ENCODE peak calls at places on chromosome 11, in ten cellular contexts. J, R, Y, F, E, B, Q, C, M and T are unnamed samples. For H3K27me3 and H3K4me1, the result is how much of the 10 kb centered on the place peaks cover.

GRCh38 chr11:71240865-71241691 is 11.3 kb downstream of the SHANK2 start:
- DNase-seq in R (no peak), B (no peak), F (no peak), E (no peak), Q (peak), Y (peak), M (no peak), J (peak), C (no peak), T (peak)

GRCh38 chr11:18791175-18792065 is at the start of gene PTPN5:
- DNase-seq in J (peak), B (no peak), Q (no peak), M (no peak), Y (peak), R (no peak), C (no peak), F (no peak), E (no peak), T (no peak)

GRCh38 chr11:130602700-130603584 is 154.5 kb downstream of the ADAMTS15 start:
- DNase-seq in Q (no peak), J (no peak), Y (no peak), M (no peak), E (no peak), B (no peak), C (no peak), R (no peak), F (no peak), T (no peak)

GRCh38 chr11:93942176-93942575 is 79.0 kb upstream of the HEPHL1 start:
- DNase-seq in B (no peak), E (no peak), R (no peak), F (no peak), M (no peak), J (no peak), C (no peak), Y (peak), Q (no peak), T (no peak)

GRCh38 chr11:95429376-95429907 is 198.4 kb upstream of the SESN3 start:
- DNase-seq in E (no peak), C (no peak), Q (no peak), F (no peak), Y (peak), B (no peak), M (no peak), R (no peak), J (no peak), T (no peak)

GRCh38 chr11:99534812-99535211 is 514.1 kb downstream of the CNTN5 start:
- DNase-seq in E (no peak), M (no peak), Y (peak), C (no peak), F (no peak), B (no peak), R (no peak), J (no peak), Q (no peak), T (no peak)

GRCh38 chr11:130462931-130463330 is 14.5 kb downstream of the ADAMTS15 start:
- DNase-seq in Y (no peak), E (no peak), B (no peak), F (no peak), Q (no peak), C (no peak), J (no peak), R (no peak), M (no peak), T (no peak)

GRCh38 chr11:114448749-114449484 is 9.7 kb downstream of the REXO2 start:
- DNase-seq in C (no peak), F (no peak), M (no peak), Q (no peak), B (no peak), R (no peak), E (no peak), Y (peak), J (no peak), T (no peak)

GRCh38 chr11:17217395-17217794 is 9.6 kb upstream of the PIK3C2A start:
- DNase-seq in J (no peak), B (no peak), R (no peak), C (no peak), M (no peak), Y (no peak), Q (no peak), F (no peak), E (no peak), T (no peak)

GRCh38 chr11:81007046-81007445 is 1566.2 kb upstream of the TENM4 start:
- DNase-seq in Y (peak), B (no peak), C (no peak), M (no peak), E (no peak), F (no peak), R (no peak), Q (no peak), J (no peak), T (no peak)

GRCh38 chr11:9861860-9862725 is 198.2 kb downstream of the SWAP70 start:
- DNase-seq in J (peak), Q (no peak), R (peak), B (peak), C (no peak), F (peak), M (peak), Y (peak), E (peak), T (peak)

GRCh38 chr11:11243790-11244469 is 109.1 kb downstream of the CSNK2A3 start:
- DNase-seq in B (peak), C (no peak), F (peak), Q (peak), R (no peak), E (peak), M (no peak), Y (no peak), J (peak), T (no peak)

GRCh38 chr11:106162190-106162589 is 84.7 kb downstream of the AASDHPPT start:
- DNase-seq in Q (no peak), E (no peak), R (no peak), M (no peak), F (no peak), C (no peak), Y (no peak), B (no peak), J (no peak), T (no peak)

GRCh38 chr11:69773626-69774353 is 1.4 kb downstream of the FGF4 start:
- DNase-seq in B (no peak), E (no peak), C (no peak), Q (no peak), Y (no peak), F (no peak), M (no peak), R (no peak), J (no peak), T (no peak)

GRCh38 chr11:107719062-107719461 is 7.2 kb upstream of the SLN start:
- DNase-seq in F (no peak), E (no peak), M (peak), B (no peak), Q (no peak), C (no peak), R (no peak), J (no peak), Y (no peak), T (no peak)

GRCh38 chr11:59668188-59668949 is 468 bp downstream of the PATL1 start:
- DNase-seq in Y (peak), J (peak), E (peak), Q (peak), B (peak), C (peak), M (peak), F (no peak), R (no peak), T (peak)

GRCh38 chr11:1223346-1224108 is 661 bp downstream of the MUC5B start:
- DNase-seq in C (no peak), Y (no peak), M (no peak), Q (peak), R (no peak), B (peak), E (no peak), F (no peak), J (no peak), T (no peak)
- H3K27me3 ChIP-seq in C (under half), Y (under half), M (under half), Q (under half), R (under half), B (under half), E (under half), F (under half), J (under half), T (under half)

DNA sequence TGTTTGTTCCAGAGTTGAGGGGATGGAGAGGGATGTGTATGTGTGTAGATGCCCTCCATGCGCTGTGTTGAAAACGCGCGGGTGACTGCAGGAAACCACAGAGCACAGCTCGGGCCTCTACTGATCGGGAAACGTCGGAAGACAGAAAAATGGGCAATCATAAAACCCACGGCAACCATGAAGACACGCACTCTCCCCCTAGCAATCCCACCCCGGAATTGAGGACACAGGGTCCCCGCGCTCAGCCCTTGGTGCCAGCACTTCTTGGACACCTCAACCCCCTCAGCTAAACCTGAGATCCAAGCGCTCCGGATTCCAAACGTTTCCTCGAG is 235 bp upstream of the UQCC3 start:
- DNase-seq in F (no peak), J (no peak), C (peak), M (no peak), B (no peak), E (no peak), Y (no peak), Q (no peak), R (no peak), T (no peak)
- H3K4me1 ChIP-seq in F (under half), J (under half), C (under half), M (under half), B (under half), E (under half), Y (under half), Q (under half), R (under half), T (under half)

DNA sequence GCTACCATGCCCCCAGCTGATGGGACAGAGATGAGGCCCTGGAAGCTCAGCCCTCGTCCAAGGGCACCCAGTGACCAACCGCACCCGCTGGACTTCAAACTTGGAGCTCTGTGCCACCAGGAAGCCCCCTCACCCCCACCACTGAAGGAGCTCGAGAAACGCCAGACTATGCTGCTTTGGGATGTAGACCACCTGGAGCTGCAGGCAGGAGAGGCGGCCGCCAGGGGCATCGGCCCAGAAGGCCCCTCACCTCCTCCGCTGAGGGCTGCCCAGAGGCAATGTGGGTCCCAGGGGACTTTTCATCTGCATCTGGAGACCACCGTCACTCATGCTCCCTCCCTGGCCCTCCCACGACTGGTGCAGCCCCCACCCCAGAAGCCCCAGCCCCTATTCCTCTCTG is 28.3 kb downstream of the CDKN1C start:
- DNase-seq in F (no peak), C (no peak), Y (no peak), M (no peak), B (no peak), J (no peak), R (no peak), Q (no peak), E (no peak), T (no peak)
- H3K27me3 ChIP-seq in F (under half), C (half or more), Y (under half), M (under half), B (under half), J (under half), R (under half), Q (under half), E (under half), T (under half)

DNA sequence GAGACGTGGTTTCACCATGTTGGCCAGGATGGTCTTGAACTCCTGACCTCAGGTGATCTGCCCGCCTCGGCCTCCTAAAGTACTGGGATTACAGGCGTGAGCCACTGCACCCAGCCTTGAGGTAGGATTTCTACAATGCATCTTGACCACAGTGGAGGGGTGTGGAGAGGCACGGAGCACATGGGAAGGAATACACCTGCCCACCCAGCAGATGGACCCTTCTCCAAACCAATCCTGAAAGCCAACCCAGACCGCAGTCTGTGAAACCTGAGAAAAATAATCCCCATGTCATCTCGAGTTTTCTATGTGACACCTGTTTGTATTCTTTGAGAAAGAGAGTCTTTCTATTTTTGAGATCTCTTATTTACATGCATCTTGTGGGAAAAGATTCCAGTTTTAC is 32.5 kb downstream of the LGR4 start:
- DNase-seq in F (no peak), Q (no peak), E (no peak), Y (no peak), M (no peak), R (no peak), B (no peak), J (no peak), C (no peak), T (no peak)
- H3K4me1 ChIP-seq in F (under half), Q (under half), E (under half), Y (under half), M (under half), R (under half), B (under half), J (under half), C (under half), T (under half)

GRCh38 chr11:68651208-68651984 is 32.9 kb upstream of the GAL start:
- DNase-seq in F (no peak), C (no peak), Y (no peak), Q (no peak), E (no peak), J (peak), B (no peak), R (no peak), M (no peak), T (no peak)

GRCh38 chr11:68651985-68652682 is 32.2 kb upstream of the GAL start:
- DNase-seq in J (no peak), Y (no peak), C (no peak), E (no peak), F (no peak), B (no peak), M (no peak), R (no peak), Q (no peak), T (no peak)

GRCh38 chr11:68649851-68650555 is 34.3 kb upstream of the GAL start:
- DNase-seq in C (no peak), R (no peak), J (no peak), E (no peak), Y (no peak), Q (no peak), M (no peak), B (no peak), F (no peak), T (no peak)

GRCh38 chr11:68652683-68653156 is 31.6 kb upstream of the GAL start:
- DNase-seq in C (no peak), B (no peak), Q (no peak), R (no peak), Y (no peak), J (no peak), M (no peak), F (no peak), E (no peak), T (no peak)

GRCh38 chr11:68650801-68651200 is 33.5 kb upstream of the GAL start:
- DNase-seq in F (no peak), M (no peak), Q (no peak), E (no peak), C (no peak), Y (no peak), B (no peak), J (no peak), R (no peak), T (no peak)
- H3K27me3 ChIP-seq in F (under half), M (under half), Q (under half), E (under half), C (under half), Y (half or more), B (under half), J (under half), R (under half), T (under half)

DNA sequence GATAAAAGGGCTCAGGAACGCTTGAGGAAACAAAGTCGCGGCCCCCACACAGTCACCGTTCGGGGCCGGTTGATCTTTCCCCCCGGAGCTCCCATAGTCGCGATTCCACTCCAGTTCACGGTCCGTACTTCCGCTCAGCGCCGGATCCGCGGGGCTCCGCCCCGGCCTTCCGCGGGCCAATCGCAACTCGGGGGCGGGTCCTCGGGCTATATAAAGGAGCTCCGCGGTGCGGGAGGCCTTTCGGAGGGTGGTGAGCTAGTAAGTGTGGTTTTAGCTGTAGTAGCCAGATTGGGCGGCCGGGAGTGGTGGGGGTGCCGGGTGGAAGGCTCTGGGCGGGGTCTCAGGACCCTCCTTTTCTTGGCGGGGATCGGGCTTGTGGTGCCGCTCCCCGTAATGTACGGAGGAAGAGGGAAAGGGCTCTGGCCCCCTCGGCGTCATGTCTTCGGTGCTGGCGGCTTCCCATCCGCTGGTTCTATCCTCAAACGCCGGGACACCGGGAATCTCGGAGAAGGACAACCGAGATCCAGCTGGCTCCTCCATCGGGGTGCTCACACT is at the start of the genes C11orf98 and CSKMT:
- DNase-seq in E (peak), Y (peak), B (peak), F (peak), R (peak), Q (peak), C (peak), M (peak), J (peak), T (peak)
- H3K4me1 ChIP-seq in E (under half), Y (under half), B (under half), F (under half), R (under half), Q (under half), C (under half), M (under half), J (under half), T (under half)

GRCh38 chr11:726278-726915 is 20.4 kb downstream of the EPS8L2 start:
- DNase-seq in F (no peak), Q (peak), R (no peak), M (peak), E (peak), Y (peak), J (peak), C (no peak), B (peak), T (peak)
- H3K27me3 ChIP-seq in F (under half), Q (under half), R (under half), M (under half), E (under half), Y (under half), J (under half), C (under half), B (under half), T (under half)

GRCh38 chr11:65895482-65895981 is 4.7 kb downstream of the FOSL1 start:
- DNase-seq in Q (no peak), E (no peak), J (no peak), C (no peak), Y (no peak), F (no peak), B (no peak), R (no peak), M (no peak), T (no peak)
- H3K4me1 ChIP-seq in Q (under half), E (under half), J (under half), C (under half), Y (half or more), F (half or more), B (under half), R (half or more), M (under half), T (under half)

GRCh38 chr11:132410383-132410782 is 1040.0 kb downstream of the NTM start:
- DNase-seq in E (no peak), J (no peak), B (no peak), F (no peak), C (no peak), M (no peak), R (no peak), Q (no peak), Y (no peak), T (no peak)

GRCh38 chr11:132408877-132409276 is 1038.5 kb downstream of the NTM start:
- DNase-seq in M (no peak), Q (no peak), J (no peak), R (no peak), C (no peak), E (no peak), F (no peak), B (no peak), Y (no peak), T (no peak)

GRCh38 chr11:132405728-132406127 is 1035.3 kb downstream of the NTM start:
- DNase-seq in J (peak), B (no peak), C (peak), E (no peak), Y (no peak), R (no peak), Q (no peak), F (no peak), M (no peak), T (no peak)

GRCh38 chr11:132414451-132414850 is 1044.0 kb downstream of the NTM start:
- DNase-seq in R (no peak), Q (no peak), J (no peak), B (no peak), F (no peak), Y (no peak), C (no peak), M (no peak), E (no peak), T (no peak)

DNA sequence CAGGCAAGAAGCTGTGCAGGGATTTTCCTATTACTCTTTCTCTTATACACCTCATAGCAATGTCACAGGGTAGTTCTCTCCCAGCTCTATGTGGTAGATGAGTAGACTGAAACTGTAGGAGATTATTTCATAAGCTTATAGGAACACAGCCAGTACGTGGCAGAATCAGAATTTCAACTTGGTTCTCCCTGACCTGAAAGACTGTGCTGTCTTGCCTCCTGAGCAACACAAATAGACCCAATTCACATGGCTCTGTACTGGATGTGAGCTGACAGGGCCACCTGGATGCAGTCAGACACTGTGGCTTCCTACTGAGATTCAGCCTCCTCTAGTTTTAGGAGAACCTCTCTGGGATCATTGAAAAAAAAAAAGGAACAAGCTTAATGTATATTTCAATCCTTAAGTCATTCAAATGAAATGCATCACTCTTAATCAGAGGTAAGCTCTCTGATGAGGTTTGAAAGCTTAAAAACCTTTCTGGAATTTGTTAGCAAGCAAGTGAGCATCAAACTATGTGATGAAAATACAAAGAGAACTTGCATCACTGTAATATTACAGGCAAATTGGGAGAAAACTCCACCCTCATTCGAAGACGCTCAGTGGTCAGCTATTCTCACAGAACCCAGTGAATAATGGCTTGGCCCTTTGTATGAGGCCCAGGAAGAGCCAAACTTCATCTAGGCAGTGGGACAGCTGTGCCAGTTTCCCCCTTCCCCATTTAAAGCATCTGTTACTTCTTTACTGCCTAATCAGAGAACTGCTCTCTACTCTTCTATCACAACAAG is 1039.4 kb downstream of the NTM start:
- DNase-seq in C (no peak), M (no peak), Y (peak), Q (no peak), B (no peak), F (no peak), J (no peak), E (no peak), R (no peak), T (no peak)
- H3K27me3 ChIP-seq in C (under half), M (under half), Y (under half), Q (under half), B (under half), F (under half), J (under half), E (under half), R (under half), T (under half)

DNA sequence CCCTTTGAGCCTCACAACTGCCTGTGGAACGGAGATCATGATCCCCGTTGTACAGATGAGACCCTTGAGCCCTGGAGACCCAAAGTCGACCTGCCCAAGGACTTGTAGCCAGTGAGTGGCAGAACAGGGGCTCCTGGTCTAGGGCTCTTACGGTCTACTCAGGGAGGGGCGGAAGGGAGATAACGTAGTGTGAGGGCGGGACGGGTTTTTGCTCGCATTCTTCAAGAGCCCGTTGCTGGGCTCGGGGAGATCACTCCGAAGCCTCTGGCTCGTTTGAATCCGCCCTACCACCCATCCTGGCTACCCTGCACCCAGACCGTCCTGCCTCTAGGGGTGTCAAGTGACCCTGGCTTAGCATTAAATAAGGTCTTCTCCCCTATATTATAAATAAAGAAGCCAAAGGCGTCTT is 637 bp downstream of the CRY2 start:
- DNase-seq in Y (peak), F (peak), B (peak), J (peak), M (peak), Q (peak), R (no peak), E (peak), C (no peak), T (peak)
- H3K4me1 ChIP-seq in Y (half or more), F (under half), B (half or more), J (under half), M (under half), Q (under half), R (under half), E (under half), C (under half), T (under half)